ENCODE peak calls at places on chromosomes 12 and 14, in nine cellular contexts. W is bronchial epithelial cell; S is CD8-positive, alpha-beta memory T cell; U is activated T-cell treated with anti-CD3 and anti-CD28 coated beads for 24 hours; Y is pons; A is COR-L47; O is stimulated activated CD4-positive, alpha-beta T cell treated with anti-CD3 and anti-CD28 coated beads, Interleukin-12 subunit alpha, Interleukin-12 subunit beta, amount 100 ng/mL, for 48 hours; N is activated CD4-positive, alpha-beta T cell treated with anti-CD3 and anti-CD28 coated beads, Interleukin-2, amount 10 ng/mL, durations not matched to agents 7 days and 5 days; G is GM04503. R is an unnamed sample.

GRCh38 chr14:22388669-22389625 is 200.1 kb downstream of the DAD1 start:
- DNase-seq in G (no peak), U (no peak), Y (peak), O (no peak), A (no peak), W (peak), S (no peak), N (no peak), R (peak)

GRCh38 chr14:56422703-56423213 is 156.8 kb upstream of the TMEM260 start:
- DNase-seq in W (peak), A (peak), G (peak), N (peak), O (no peak), Y (peak), U (no peak), S (no peak), R (peak)

GRCh38 chr12:49503674-49504180 is 35.1 kb upstream of the KCNH3 start:
- DNase-seq in U (no peak), O (no peak), W (peak), A (no peak), N (no peak), G (no peak), S (no peak), Y (no peak), R (no peak)

GRCh38 chr12:49789992-49790391 is 38.2 kb downstream of the NCKAP5L start:
- DNase-seq in N (no peak), G (no peak), A (peak), S (no peak), Y (no peak), U (no peak), W (no peak), O (no peak), R (no peak)

GRCh38 chr12:89682284-89682683 is 26.4 kb downstream of the ATP2B1 start:
- DNase-seq in S (no peak), O (no peak), G (no peak), W (no peak), N (no peak), U (no peak), Y (no peak), A (no peak), R (no peak)

GRCh38 chr12:102096855-102097254 is 23.1 kb downstream of the NUP37 start:
- DNase-seq in W (no peak), S (no peak), G (no peak), N (no peak), O (no peak), A (no peak), U (no peak), Y (no peak), R (no peak)

GRCh38 chr12:22190-22529 is 44.4 kb upstream of the IQSEC3 start:
- DNase-seq in N (no peak), O (no peak), A (no peak), W (no peak), Y (no peak), U (no peak), G (no peak), S (no peak), R (peak)

GRCh38 chr12:38159591-38160317 is 156.8 kb upstream of the ALG10B start:
- DNase-seq in S (no peak), U (no peak), G (no peak), O (no peak), A (no peak), N (no peak), Y (no peak), W (no peak), R (no peak)

GRCh38 chr12:71665109-71665476 is 992 bp downstream of the THAP2 start:
- DNase-seq in A (no peak), N (no peak), G (no peak), S (no peak), W (no peak), U (no peak), Y (no peak), O (no peak), R (no peak)

GRCh38 chr14:102867826-102868580 is 54.5 kb upstream of the AMN start:
- DNase-seq in O (no peak), S (no peak), U (no peak), Y (no peak), N (no peak), W (no peak), A (no peak), G (no peak), R (no peak)

GRCh38 chr14:34018564-34019244 is 67.8 kb upstream of the EGLN3 start:
- DNase-seq in U (no peak), S (no peak), A (no peak), N (peak), O (no peak), G (no peak), Y (peak), W (no peak), R (no peak)

GRCh38 chr12:90311561-90311960 is 602.9 kb upstream of the ATP2B1 start:
- DNase-seq in U (no peak), S (no peak), O (no peak), A (no peak), Y (no peak), W (no peak), G (no peak), N (no peak), R (no peak)

GRCh38 chr12:123223241-123223668 is 9.7 kb downstream of the MPHOSPH9 start:
- DNase-seq in Y (no peak), N (peak), S (peak), O (peak), G (no peak), W (no peak), U (peak), A (no peak), R (no peak)

GRCh38 chr12:95674088-95674595 is 116.4 kb downstream of the NTN4 start:
- DNase-seq in N (no peak), Y (no peak), W (no peak), O (no peak), S (no peak), U (no peak), A (peak), G (no peak), R (no peak)

GRCh38 chr14:56379956-56380355 is 199.6 kb upstream of the TMEM260 start:
- DNase-seq in U (no peak), N (no peak), W (no peak), Y (no peak), A (no peak), S (no peak), O (no peak), G (no peak), R (no peak)

GRCh38 chr12:70823182-70823976 is 97.2 kb downstream of the PTPRR start:
- DNase-seq in A (no peak), U (no peak), N (no peak), S (no peak), O (no peak), Y (peak), W (no peak), G (no peak), R (no peak)

GRCh38 chr12:106669216-106669615 is 86.4 kb downstream of the RFX4 start:
- DNase-seq in W (no peak), S (no peak), N (no peak), O (no peak), U (no peak), A (no peak), Y (no peak), G (no peak), R (no peak)

GRCh38 chr14:22179190-22179589 is 409.8 kb downstream of the DAD1 start:
- DNase-seq in N (no peak), G (no peak), S (no peak), W (no peak), A (no peak), O (no peak), U (no peak), Y (no peak), R (no peak)

GRCh38 chr12:126747530-126748149 is 1519.3 kb upstream of the TMEM132C start:
- DNase-seq in A (peak), O (peak), W (no peak), G (no peak), Y (peak), U (peak), S (peak), N (peak), R (peak)

GRCh38 chr12:6553051-6553868 is 2.6 kb downstream of the IFFO1 start:
- DNase-seq in U (no peak), W (no peak), Y (peak), G (peak), S (no peak), O (no peak), N (no peak), A (no peak), R (no peak)

GRCh38 chr12:111066744-111067437 is 146.5 kb upstream of the MYL2 start:
- DNase-seq in S (no peak), G (no peak), Y (no peak), O (no peak), A (no peak), N (no peak), W (peak), U (no peak), R (no peak)

GRCh38 chr12:12449533-12450025 is 92.7 kb downstream of the BORCS5 start:
- DNase-seq in Y (no peak), N (no peak), O (no peak), G (no peak), W (peak), U (no peak), A (peak), S (no peak), R (no peak)

GRCh38 chr14:103057028-103057371 is 349 bp downstream of the CDC42BPB start:
- DNase-seq in W (no peak), Y (no peak), S (no peak), G (no peak), A (peak), N (no peak), U (no peak), O (no peak), R (no peak)

GRCh38 chr14:88044782-88045446 is 40.0 kb downstream of the GPR65 start:
- DNase-seq in G (no peak), Y (peak), W (peak), N (no peak), U (no peak), S (no peak), O (no peak), A (no peak), R (no peak)

GRCh38 chr12:6701078-6701768 is 608 bp upstream of the PIANP start:
- DNase-seq in W (no peak), S (no peak), G (no peak), Y (no peak), O (no peak), U (no peak), A (no peak), N (no peak), R (no peak)

GRCh38 chr12:72315858-72316257 is 43.7 kb downstream of the TRHDE start:
- DNase-seq in O (no peak), A (no peak), Y (peak), G (no peak), S (no peak), U (no peak), W (no peak), N (no peak), R (no peak)

GRCh38 chr14:33184587-33184986 is 245.9 kb downstream of the NPAS3 start:
- DNase-seq in W (peak), G (no peak), O (no peak), S (no peak), Y (peak), A (peak), U (no peak), N (no peak), R (no peak)

GRCh38 chr12:67268335-67268895 is 743 bp upstream of the CAND1 start:
- DNase-seq in N (peak), S (peak), W (peak), O (peak), G (peak), A (peak), U (peak), Y (peak), R (peak)